ENCODE peak calls at places on chromosomes 11 and 22, in ten cellular contexts. C is effector CD8-positive, alpha-beta T cell; I is foreskin melanocyte; M is stomach; H is kidney epithelial cell; D is heart right ventricle; X is GM23248; N is NCI-H1694; S is posterior cingulate gyrus; Z is A172. W is an unnamed sample.

GRCh38 chr11:80365315-80365714 is 924.5 kb upstream of the TENM4 start:
- DNase-seq in S (no peak), Z (no peak), N (no peak), I (no peak), X (no peak), H (no peak), D (no peak), M (no peak), C (no peak), W (no peak)

GRCh38 chr11:42620796-42621195 is 691.0 kb upstream of the API5 start:
- DNase-seq in N (no peak), S (no peak), D (no peak), M (no peak), Z (no peak), X (no peak), C (no peak), H (no peak), I (no peak), W (no peak)

GRCh38 chr22:30309981-30310672 is 16.6 kb downstream of the TBC1D10A start:
- DNase-seq in C (no peak), N (no peak), I (no peak), S (no peak), M (peak), D (no peak), H (no peak), X (peak), Z (no peak), W (no peak)

GRCh38 chr11:117457031-117457785 is 129.6 kb downstream of the CEP164 start:
- DNase-seq in C (no peak), X (no peak), H (no peak), Z (no peak), M (no peak), I (no peak), S (no peak), N (no peak), D (no peak), W (no peak)

GRCh38 chr11:122209619-122210377 is 93.8 kb upstream of the BLID start:
- DNase-seq in S (no peak), D (peak), Z (peak), C (no peak), H (no peak), N (no peak), M (no peak), X (peak), I (peak), W (peak)

GRCh38 chr11:106076421-106076922 is 675 bp downstream of the KBTBD3 start:
- DNase-seq in N (no peak), S (no peak), D (no peak), C (no peak), X (no peak), I (no peak), M (no peak), Z (no peak), H (no peak), W (peak)

GRCh38 chr11:109547356-109548027 is 125.5 kb downstream of the C11orf87 start:
- DNase-seq in Z (peak), C (no peak), M (no peak), S (no peak), D (no peak), X (peak), I (peak), H (no peak), N (no peak), W (no peak)

GRCh38 chr11:26078217-26078821 is 253.6 kb upstream of the ANO3 start:
- DNase-seq in X (peak), N (no peak), S (no peak), D (no peak), M (no peak), Z (no peak), H (no peak), C (no peak), I (no peak), W (no peak)

GRCh38 chr22:29011200-29011867 is 50.3 kb downstream of the C22orf31 start:
- DNase-seq in M (peak), I (no peak), X (no peak), Z (no peak), H (no peak), N (no peak), C (no peak), S (peak), D (peak), W (peak)

GRCh38 chr11:28086569-28086968 is 21.4 kb downstream of the KIF18A start:
- DNase-seq in I (no peak), C (no peak), N (no peak), Z (no peak), D (no peak), M (no peak), H (no peak), X (peak), S (no peak), W (no peak)

GRCh38 chr22:40638261-40638660 is 1.7 kb upstream of the MRTFA start:
- DNase-seq in C (no peak), S (no peak), N (no peak), D (no peak), X (no peak), Z (no peak), I (no peak), M (no peak), H (no peak), W (no peak)

GRCh38 chr11:34263462-34264186 is 94.2 kb downstream of the ABTB2 start:
- DNase-seq in D (peak), N (no peak), S (no peak), I (no peak), C (no peak), M (peak), Z (peak), H (peak), X (peak), W (no peak)

GRCh38 chr11:20119315-20119714 is 41.0 kb downstream of the DBX1 start:
- DNase-seq in X (no peak), H (no peak), D (no peak), S (no peak), N (no peak), C (no peak), M (no peak), I (no peak), Z (no peak), W (no peak)

GRCh38 chr22:28006271-28006670 is 87.2 kb upstream of the PITPNB start:
- DNase-seq in S (no peak), X (peak), M (no peak), H (no peak), D (no peak), N (no peak), I (no peak), Z (no peak), C (no peak), W (no peak)

GRCh38 chr22:36608987-36609386 is 80.0 kb upstream of the EIF3D start:
- DNase-seq in C (no peak), N (no peak), Z (no peak), M (no peak), X (no peak), H (no peak), D (no peak), I (no peak), S (no peak), W (no peak)

GRCh38 chr11:70225629-70226582 is 22.8 kb downstream of the FADD start:
- DNase-seq in H (no peak), C (no peak), S (no peak), D (no peak), Z (no peak), M (peak), X (no peak), I (no peak), N (no peak), W (no peak)

GRCh38 chr11:69598147-69598546 is 42.8 kb upstream of the CCND1 start:
- DNase-seq in N (no peak), M (no peak), D (peak), X (no peak), H (no peak), Z (peak), S (no peak), C (no peak), I (peak), W (no peak)

GRCh38 chr22:37739000-37739399 is 42.2 kb downstream of the TRIOBP start:
- DNase-seq in Z (no peak), X (peak), S (no peak), N (no peak), H (no peak), D (peak), C (no peak), I (no peak), M (no peak), W (no peak)

GRCh38 chr11:18798941-18799469 is 7.4 kb upstream of the PTPN5 start:
- DNase-seq in H (no peak), Z (peak), I (no peak), S (no peak), X (no peak), C (no peak), D (no peak), N (no peak), M (no peak), W (no peak)

GRCh38 chr11:58765078-58765477 is 33.3 kb upstream of the GLYAT start:
- DNase-seq in Z (no peak), C (no peak), M (no peak), D (no peak), I (no peak), X (no peak), S (no peak), N (no peak), H (no peak), W (no peak)

GRCh38 chr11:34650528-34650927 is 29.6 kb downstream of the EHF start:
- DNase-seq in X (no peak), H (no peak), D (no peak), I (no peak), S (no peak), C (peak), M (no peak), Z (no peak), N (no peak), W (no peak)

GRCh38 chr11:16891170-16891569 is 123.0 kb downstream of the PLEKHA7 start:
- DNase-seq in I (no peak), H (no peak), M (no peak), X (no peak), N (no peak), C (no peak), Z (no peak), S (no peak), D (no peak), W (no peak)

GRCh38 chr11:9112075-9112474 is 20.7 kb upstream of the SCUBE2 start:
- DNase-seq in N (no peak), C (no peak), Z (no peak), X (no peak), S (no peak), D (no peak), I (no peak), H (no peak), M (no peak), W (no peak)